ENCODE peak calls at places on chromosomes 2 and 18, in ten cellular contexts. R is left ventricle myocardium inferior; X is GM04504; A is Caki2; E is osteocyte; M is NCI-H460; G is ELR; U is activated CD4-positive, alpha-beta T cell treated with anti-CD3 and anti-CD28 coated beads, Interleukin-2, amount 50 U/mL, for 24 hours; H is nephron progenitor cell; V is cardiac muscle cell. P is an unnamed sample.

GRCh38 chr2:119749405-119750066 is 10.2 kb upstream of the PTPN4 start:
- DNase-seq in G (peak), M (no peak), E (no peak), H (no peak), A (no peak), R (no peak), U (no peak), V (no peak), X (no peak), P (no peak)

GRCh38 chr18:42183746-42184145 is 228.7 kb downstream of the PIK3C3 start:
- DNase-seq in V (peak), H (no peak), R (no peak), G (peak), X (peak), U (no peak), E (no peak), A (peak), M (peak), P (no peak)

GRCh38 chr18:55310044-55310676 is 277.8 kb downstream of the TCF4 start:
- DNase-seq in A (no peak), E (no peak), U (no peak), V (no peak), X (no peak), H (no peak), R (no peak), G (no peak), M (no peak), P (no peak)

GRCh38 chr2:239445771-239446524 is 45.1 kb upstream of the HDAC4 start:
- DNase-seq in A (no peak), M (no peak), H (no peak), R (no peak), X (no peak), G (no peak), E (no peak), V (peak), U (no peak), P (no peak)

GRCh38 chr2:62787381-62787780 is 81.9 kb downstream of the EHBP1 start:
- DNase-seq in U (no peak), E (no peak), M (peak), H (no peak), A (peak), R (no peak), G (peak), X (no peak), V (peak), P (no peak)

GRCh38 chr2:45890819-45891218 is 239.3 kb downstream of the PRKCE start:
- DNase-seq in X (no peak), R (no peak), A (no peak), M (no peak), U (no peak), E (no peak), G (no peak), V (no peak), H (no peak), P (no peak)

GRCh38 chr2:212526059-212526458 is 12.5 kb downstream of the ERBB4 start:
- DNase-seq in U (no peak), E (no peak), H (no peak), M (no peak), X (no peak), R (no peak), A (no peak), V (no peak), G (no peak), P (no peak)

GRCh38 chr2:158457826-158458616 is 1.3 kb downstream of the PKP4 start:
- DNase-seq in E (peak), A (peak), X (peak), R (peak), G (peak), H (peak), V (peak), M (peak), U (peak), P (peak)

P was measured in stimulated activated CD4-positive, alpha-beta T cell treated with anti-CD3 and anti-CD28 coated beads, Interleukin-2, amount 100 ng/mL, for 4 hours.